ENCODE peak calls at places on chromosomes 7 and 10, in six cellular contexts. One of them, this sample, is unnamed.

GRCh38 chr10:22389856-22390589 is 44.7 kb downstream of the SPAG6 start:
- DNase-seq in MCF 10A: no peak
- DNase-seq in RWPE1: no peak
- DNase-seq in fibroblast of lung: no peak
- DNase-seq in nephron progenitor cell: no peak
- DNase-seq in DND-41: no peak
- DNase-seq in this sample: no peak

GRCh38 chr7:23347682-23348180 is 48.6 kb downstream of the MALSU1 start:
- DNase-seq in MCF 10A: peak
- DNase-seq in RWPE1: peak
- DNase-seq in fibroblast of lung: peak
- DNase-seq in nephron progenitor cell: no peak
- DNase-seq in DND-41: no peak
- DNase-seq in this sample: peak

GRCh38 chr7:100731937-100732636 is 1.3 kb upstream of the ZAN start:
- DNase-seq in MCF 10A: no peak
- DNase-seq in RWPE1: no peak
- DNase-seq in fibroblast of lung: no peak
- DNase-seq in nephron progenitor cell: no peak
- DNase-seq in DND-41: no peak
- DNase-seq in this sample: no peak

GRCh38 chr10:986881-987634 is 1.2 kb upstream of the GTPBP4 start:
- DNase-seq in MCF 10A: no peak
- DNase-seq in RWPE1: peak
- DNase-seq in fibroblast of lung: peak
- DNase-seq in nephron progenitor cell: no peak
- DNase-seq in DND-41: no peak
- DNase-seq in this sample: no peak

GRCh38 chr10:123496996-123497660 is 169.0 kb upstream of the GPR26 start:
- DNase-seq in MCF 10A: no peak
- DNase-seq in RWPE1: no peak
- DNase-seq in fibroblast of lung: no peak
- DNase-seq in nephron progenitor cell: no peak
- DNase-seq in DND-41: no peak
- DNase-seq in this sample: no peak

GRCh38 chr10:93570383-93570782 is 3.9 kb downstream of the FFAR4 start:
- DNase-seq in MCF 10A: no peak
- DNase-seq in RWPE1: no peak
- DNase-seq in fibroblast of lung: no peak
- DNase-seq in nephron progenitor cell: no peak
- DNase-seq in DND-41: no peak
- DNase-seq in this sample: no peak

GRCh38 chr7:140920745-140921144 is 4.0 kb downstream of the BRAF start:
- DNase-seq in MCF 10A: no peak
- DNase-seq in RWPE1: no peak
- DNase-seq in fibroblast of lung: no peak
- DNase-seq in nephron progenitor cell: no peak
- DNase-seq in DND-41: no peak
- DNase-seq in this sample: no peak

GRCh38 chr10:132107211-132107946 is 41.6 kb downstream of the JAKMIP3 start:
- DNase-seq in MCF 10A: no peak
- DNase-seq in RWPE1: no peak
- DNase-seq in fibroblast of lung: no peak
- DNase-seq in nephron progenitor cell: peak
- DNase-seq in DND-41: no peak
- DNase-seq in this sample: no peak

GRCh38 chr7:116500071-116500853 is 724 bp downstream of the CAV2 start:
- DNase-seq in MCF 10A: peak
- DNase-seq in RWPE1: peak
- DNase-seq in fibroblast of lung: peak
- DNase-seq in nephron progenitor cell: peak
- DNase-seq in DND-41: no peak
- DNase-seq in this sample: no peak

GRCh38 chr10:113552014-113552413 is 839 bp upstream of the HABP2 start:
- DNase-seq in MCF 10A: peak
- DNase-seq in RWPE1: peak
- DNase-seq in fibroblast of lung: no peak
- DNase-seq in nephron progenitor cell: no peak
- DNase-seq in DND-41: no peak
- DNase-seq in this sample: no peak
- TF ChIP-seq CTCF in MCF 10A: no peak
- TF ChIP-seq CTCF in RWPE1: no peak
- TF ChIP-seq CTCF in fibroblast of lung: no peak
- TF ChIP-seq CTCF in nephron progenitor cell: no peak
- TF ChIP-seq CTCF in DND-41: no peak
- TF ChIP-seq CTCF in this sample: no peak

DNA sequence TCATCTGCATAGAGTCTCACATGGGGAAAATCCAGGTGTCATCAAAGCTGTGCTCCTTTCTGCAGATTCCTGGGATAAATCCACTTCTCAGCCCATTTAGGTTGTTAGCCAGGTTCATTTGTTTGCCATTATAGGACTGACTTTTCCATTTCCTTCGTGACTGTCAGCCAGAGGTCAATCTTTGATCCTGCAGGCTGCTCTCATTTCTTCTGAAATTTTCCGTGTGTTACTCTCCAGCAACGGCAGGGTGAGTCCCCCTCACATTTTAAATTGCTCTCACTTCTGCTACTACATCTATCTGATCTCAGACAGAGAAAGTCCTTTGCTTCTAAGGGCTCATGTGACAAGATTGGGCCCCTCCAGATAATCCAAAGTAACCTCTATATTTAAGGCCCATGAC is 150.7 kb upstream of the BET1 start:
- DNase-seq in MCF 10A: no peak
- DNase-seq in RWPE1: no peak
- DNase-seq in fibroblast of lung: no peak
- DNase-seq in nephron progenitor cell: no peak
- DNase-seq in DND-41: no peak
- DNase-seq in this sample: no peak
- TF ChIP-seq CTCF in MCF 10A: no peak
- TF ChIP-seq CTCF in RWPE1: no peak
- TF ChIP-seq CTCF in fibroblast of lung: no peak
- TF ChIP-seq CTCF in nephron progenitor cell: no peak
- TF ChIP-seq CTCF in DND-41: no peak
- TF ChIP-seq CTCF in this sample: no peak

DNA sequence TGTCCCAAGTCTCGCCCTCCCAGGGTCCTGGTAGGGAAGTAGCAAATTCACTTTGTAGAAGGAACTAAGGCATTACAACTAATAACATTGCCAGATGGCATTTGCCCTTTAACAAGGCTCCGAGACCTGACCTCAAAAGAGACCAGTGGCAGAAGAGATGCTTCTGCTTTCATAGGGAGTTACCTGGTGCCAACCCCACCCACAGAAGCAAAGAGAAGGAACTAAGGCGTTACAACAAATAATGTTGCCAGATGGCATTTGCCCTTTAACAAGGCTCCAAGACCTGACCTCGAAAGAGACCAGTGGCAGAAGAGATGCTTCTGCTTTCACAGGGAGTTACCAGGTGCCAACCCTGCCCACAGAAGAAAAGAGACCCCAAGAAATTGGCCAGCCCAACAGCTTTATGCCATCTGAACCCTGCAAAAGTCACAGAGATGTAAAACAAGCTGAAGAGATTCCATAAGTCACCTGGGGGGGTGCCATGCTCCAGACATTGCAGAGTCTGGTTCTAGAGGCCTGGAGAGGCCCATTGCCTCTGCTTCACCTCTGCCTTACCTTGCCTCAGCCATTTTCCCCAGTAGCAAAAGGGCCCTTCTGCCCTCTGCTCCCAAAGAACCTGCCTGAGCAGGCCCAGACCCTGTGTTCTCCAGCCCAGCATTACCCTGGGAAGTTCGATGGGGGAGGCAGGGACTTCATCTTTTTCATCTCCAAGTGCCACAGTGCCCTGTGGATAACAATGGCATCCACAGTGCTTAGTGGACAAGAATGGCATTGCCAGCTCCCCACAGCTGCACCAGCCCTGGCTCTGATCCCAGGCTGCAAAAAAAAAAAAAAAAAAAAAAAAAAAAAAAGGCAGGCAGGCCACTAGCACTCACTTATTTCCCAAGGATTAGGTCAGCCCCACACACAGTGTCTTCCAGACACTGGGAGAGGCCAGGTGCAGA is 179.5 kb upstream of the PLXNA4 start:
- DNase-seq in MCF 10A: peak
- DNase-seq in RWPE1: no peak
- DNase-seq in fibroblast of lung: peak
- DNase-seq in nephron progenitor cell: no peak
- DNase-seq in DND-41: no peak
- DNase-seq in this sample: no peak
- TF ChIP-seq CTCF in MCF 10A: no peak
- TF ChIP-seq CTCF in RWPE1: no peak
- TF ChIP-seq CTCF in fibroblast of lung: no peak
- TF ChIP-seq CTCF in nephron progenitor cell: no peak
- TF ChIP-seq CTCF in DND-41: no peak
- TF ChIP-seq CTCF in this sample: no peak

GRCh38 chr10:47182934-47183725 is 116.9 kb upstream of the GDF10 start:
- DNase-seq in MCF 10A: no peak
- DNase-seq in RWPE1: no peak
- DNase-seq in fibroblast of lung: no peak
- DNase-seq in nephron progenitor cell: no peak
- DNase-seq in DND-41: no peak
- DNase-seq in this sample: no peak

GRCh38 chr10:47181057-47181849 is 118.7 kb upstream of the GDF10 start:
- DNase-seq in MCF 10A: no peak
- DNase-seq in RWPE1: no peak
- DNase-seq in fibroblast of lung: no peak
- DNase-seq in nephron progenitor cell: no peak
- DNase-seq in DND-41: no peak
- DNase-seq in this sample: no peak

GRCh38 chr10:47184273-47184672 is 115.7 kb upstream of the GDF10 start:
- DNase-seq in MCF 10A: peak
- DNase-seq in RWPE1: no peak
- DNase-seq in fibroblast of lung: no peak
- DNase-seq in nephron progenitor cell: no peak
- DNase-seq in DND-41: no peak
- DNase-seq in this sample: no peak

GRCh38 chr10:47184724-47185330 is 115.2 kb upstream of the GDF10 start:
- DNase-seq in MCF 10A: no peak
- DNase-seq in RWPE1: no peak
- DNase-seq in fibroblast of lung: no peak
- DNase-seq in nephron progenitor cell: no peak
- DNase-seq in DND-41: no peak
- DNase-seq in this sample: no peak

DNA sequence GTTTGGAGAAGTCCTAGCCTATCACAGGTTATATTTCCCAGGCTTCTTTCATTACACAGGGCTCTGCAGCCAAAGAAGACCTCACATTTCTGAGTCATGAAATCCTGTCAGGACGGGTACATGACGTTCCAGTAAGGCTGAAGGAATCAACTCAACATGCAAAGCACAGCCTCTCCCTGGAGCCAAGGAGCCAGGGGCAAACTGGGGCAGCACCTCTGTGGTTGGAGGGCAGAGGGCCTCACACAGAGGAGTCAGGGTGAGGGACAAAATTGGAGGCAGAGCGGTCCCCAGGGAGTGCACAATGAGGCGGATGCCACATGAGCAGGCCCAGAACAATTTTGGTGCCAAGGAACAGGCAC is 116.3 kb upstream of the GDF10 start:
- DNase-seq in MCF 10A: peak
- DNase-seq in RWPE1: peak
- DNase-seq in fibroblast of lung: no peak
- DNase-seq in nephron progenitor cell: no peak
- DNase-seq in DND-41: no peak
- DNase-seq in this sample: no peak
- TF ChIP-seq CTCF in MCF 10A: no peak
- TF ChIP-seq CTCF in RWPE1: no peak
- TF ChIP-seq CTCF in fibroblast of lung: no peak
- TF ChIP-seq CTCF in nephron progenitor cell: no peak
- TF ChIP-seq CTCF in DND-41: no peak
- TF ChIP-seq CTCF in this sample: no peak

DNA sequence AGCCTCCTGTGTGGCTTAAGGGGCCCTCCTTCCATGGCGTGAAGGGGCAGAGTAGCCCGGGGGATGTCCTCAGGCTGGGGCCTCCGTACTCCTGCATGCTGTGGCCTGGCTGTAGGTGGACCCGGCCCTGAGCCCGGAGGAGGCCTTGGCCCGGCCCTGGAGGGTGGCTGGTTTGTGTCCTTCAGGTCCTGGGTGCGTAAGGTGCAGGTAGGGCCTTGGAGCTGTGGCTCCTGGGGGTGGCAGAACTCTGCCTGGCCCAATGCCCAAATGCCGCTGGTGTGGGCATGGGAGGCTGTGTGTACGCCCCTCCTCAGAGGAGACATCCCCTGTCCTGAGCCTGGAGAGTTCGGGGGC is 26.9 kb upstream of the AMZ1 start:
- DNase-seq in MCF 10A: no peak
- DNase-seq in RWPE1: no peak
- DNase-seq in fibroblast of lung: no peak
- DNase-seq in nephron progenitor cell: no peak
- DNase-seq in DND-41: no peak
- DNase-seq in this sample: no peak
- TF ChIP-seq CTCF in MCF 10A: no peak
- TF ChIP-seq CTCF in RWPE1: no peak
- TF ChIP-seq CTCF in fibroblast of lung: no peak
- TF ChIP-seq CTCF in nephron progenitor cell: no peak
- TF ChIP-seq CTCF in DND-41: no peak
- TF ChIP-seq CTCF in this sample: no peak

GRCh38 chr10:73999703-74000102 is 1.8 kb downstream of the VCL start:
- DNase-seq in MCF 10A: no peak
- DNase-seq in RWPE1: no peak
- DNase-seq in fibroblast of lung: peak
- DNase-seq in nephron progenitor cell: no peak
- DNase-seq in DND-41: no peak
- DNase-seq in this sample: no peak

GRCh38 chr10:73997806-73998622 is at the start of gene VCL:
- DNase-seq in MCF 10A: peak
- DNase-seq in RWPE1: peak
- DNase-seq in fibroblast of lung: peak
- DNase-seq in nephron progenitor cell: peak
- DNase-seq in DND-41: peak
- DNase-seq in this sample: peak

GRCh38 chr10:74000892-74001669 is 3.2 kb downstream of the VCL start:
- DNase-seq in MCF 10A: no peak
- DNase-seq in RWPE1: no peak
- DNase-seq in fibroblast of lung: no peak
- DNase-seq in nephron progenitor cell: no peak
- DNase-seq in DND-41: no peak
- DNase-seq in this sample: no peak

GRCh38 chr10:73997479-73997805 is 474 bp upstream of the VCL start:
- DNase-seq in MCF 10A: no peak
- DNase-seq in RWPE1: no peak
- DNase-seq in fibroblast of lung: no peak
- DNase-seq in nephron progenitor cell: no peak
- DNase-seq in DND-41: no peak
- DNase-seq in this sample: no peak

GRCh38 chr10:73998623-73999622 is 1.0 kb downstream of the VCL start:
- DNase-seq in MCF 10A: peak
- DNase-seq in RWPE1: peak
- DNase-seq in fibroblast of lung: peak
- DNase-seq in nephron progenitor cell: peak
- DNase-seq in DND-41: no peak
- DNase-seq in this sample: no peak
- TF ChIP-seq CTCF in MCF 10A: no peak
- TF ChIP-seq CTCF in RWPE1: peak
- TF ChIP-seq CTCF in fibroblast of lung: peak
- TF ChIP-seq CTCF in nephron progenitor cell: peak
- TF ChIP-seq CTCF in DND-41: no peak
- TF ChIP-seq CTCF in this sample: peak